ENCODE peak calls at places on chromosomes 1 and 21, in eight cellular contexts. N is Right ventricle myocardium inferior; R is astrocyte of the spinal cord; P is stimulated activated CD4-positive, alpha-beta T cell treated with anti-CD3 and anti-CD28 coated beads, Interleukin-4, amount 100 ng/mL, for 1 hour; O is GM06990; F is D341Med; W is AML-193; L is HCT116. H is an unnamed sample.

GRCh38 chr1:58456470-58456869 is 90.1 kb downstream of the OMA1 start:
- DNase-seq in N (no peak), R (no peak), P (no peak), O (no peak), F (no peak), W (no peak), L (no peak), H (no peak)

GRCh38 chr1:192489748-192490147 is 85.8 kb upstream of the RGS1 start:
- DNase-seq in N (peak), R (peak), P (no peak), O (no peak), F (peak), W (peak), L (no peak), H (peak)

GRCh38 chr21:25563399-25564116 is 43.7 kb downstream of the MRPL39 start:
- DNase-seq in N (no peak), R (peak), P (peak), O (no peak), F (no peak), W (peak), L (no peak), H (peak)

GRCh38 chr1:24984800-24985552 is 54.9 kb upstream of the RUNX3 start:
- DNase-seq in N (no peak), R (no peak), P (no peak), O (no peak), F (no peak), W (no peak), L (no peak), H (no peak)

GRCh38 chr1:178109348-178110143 is 15.6 kb downstream of the RASAL2 start:
- DNase-seq in N (no peak), R (no peak), P (no peak), O (no peak), F (no peak), W (no peak), L (no peak), H (no peak)

GRCh38 chr1:149848340-149848771 is 51.0 kb upstream of the BOLA1 start:
- DNase-seq in N (no peak), R (peak), P (no peak), O (no peak), F (peak), W (no peak), L (no peak), H (peak)

GRCh38 chr1:181364801-181365200 is 118.5 kb upstream of the CACNA1E start:
- DNase-seq in N (no peak), R (no peak), P (no peak), O (no peak), F (no peak), W (no peak), L (no peak), H (no peak)

GRCh38 chr1:200733907-200734306 is 4.8 kb upstream of the CAMSAP2 start:
- DNase-seq in N (no peak), R (peak), P (no peak), O (no peak), F (no peak), W (no peak), L (no peak), H (no peak)

GRCh38 chr1:91700332-91700731 is 185.6 kb downstream of the TGFBR3 start:
- DNase-seq in N (no peak), R (peak), P (no peak), O (no peak), F (no peak), W (no peak), L (no peak), H (no peak)

GRCh38 chr1:86616871-86617270 is 70.0 kb downstream of the CLCA4 start:
- DNase-seq in N (no peak), R (no peak), P (no peak), O (peak), F (no peak), W (peak), L (no peak), H (peak)

GRCh38 chr1:78651247-78651646 is 1.6 kb downstream of the IFI44 start:
- DNase-seq in N (peak), R (peak), P (no peak), O (peak), F (no peak), W (peak), L (no peak), H (peak)

GRCh38 chr1:65036614-65037180 is 70.3 kb upstream of the JAK1 start:
- DNase-seq in N (no peak), R (no peak), P (no peak), O (no peak), F (no peak), W (no peak), L (no peak), H (no peak)

GRCh38 chr1:236489710-236490377 is 33.9 kb upstream of the LGALS8 start:
- DNase-seq in N (no peak), R (peak), P (no peak), O (no peak), F (peak), W (peak), L (peak), H (peak)